ENCODE peak calls at places on chromosomes 16 and 17, in nine cellular contexts. N, K, C, R, I, S, Z, D and M are unnamed samples.

GRCh38 chr16:54475019-54475418 is 188.4 kb upstream of the IRX3 start:
- DNase-seq in Z (no peak), D (no peak), I (no peak), N (no peak), K (no peak), S (no peak), R (no peak), C (no peak), M (no peak)

GRCh38 chr17:80122926-80123505 is 21.6 kb downstream of the GAA start:
- DNase-seq in Z (no peak), K (no peak), R (no peak), I (no peak), C (no peak), D (no peak), S (no peak), N (no peak), M (no peak)

GRCh38 chr16:64544859-64545258 is 577.0 kb downstream of the CDH11 start:
- DNase-seq in N (no peak), R (no peak), Z (no peak), D (no peak), S (no peak), I (no peak), K (no peak), C (no peak), M (no peak)

GRCh38 chr17:41329279-41329925 is 13.9 kb upstream of the KRTAP17-1 start:
- DNase-seq in R (peak; percentile 59), K (no peak), N (no peak), D (no peak), S (peak; percentile 85), Z (no peak), I (peak; percentile 64), C (peak; percentile 38), M (no peak)

GRCh38 chr17:73536700-73537680 is 107.3 kb downstream of the SDK2 start:
- DNase-seq in K (no peak), N (no peak), C (no peak), Z (peak; percentile 30), S (no peak), R (peak; percentile 31), D (no peak), I (no peak), M (no peak)

GRCh38 chr16:4433228-4433627 is 7.6 kb downstream of the DNAJA3 start:
- DNase-seq in C (no peak), N (no peak), R (no peak), Z (no peak), D (no peak), I (no peak), K (no peak), S (no peak), M (no peak)

GRCh38 chr16:22353188-22353919 is 21.1 kb downstream of the CDR2 start:
- DNase-seq in Z (no peak), N (no peak), R (no peak), I (peak; percentile 89), D (no peak), C (peak; percentile 84), K (no peak), S (no peak), M (peak; percentile 56)

GRCh38 chr17:31261596-31261995 is 35.4 kb downstream of the OMG start:
- DNase-seq in S (no peak), R (no peak), I (no peak), Z (no peak), K (no peak), C (no peak), N (no peak), D (no peak), M (no peak)

GRCh38 chr16:88650749-88651275 is at the start of gene CYBA:
- DNase-seq in C (peak; percentile 28), S (peak; percentile 95), R (no peak), K (peak; percentile 64), N (peak; percentile 77), Z (peak; percentile 92), I (peak; percentile 40), D (peak; percentile 67), M (peak; percentile 81)

GRCh38 chr16:23290189-23291062 is 11.7 kb upstream of the SCNN1B start:
- DNase-seq in K (no peak), N (no peak), S (no peak), I (no peak), Z (no peak), D (no peak), R (no peak), C (no peak), M (no peak)

GRCh38 chr17:16923904-16924700 is 47.8 kb downstream of the TNFRSF13B start:
- DNase-seq in N (no peak), C (no peak), R (no peak), K (no peak), D (no peak), I (no peak), Z (no peak), S (no peak), M (no peak)

DNA sequence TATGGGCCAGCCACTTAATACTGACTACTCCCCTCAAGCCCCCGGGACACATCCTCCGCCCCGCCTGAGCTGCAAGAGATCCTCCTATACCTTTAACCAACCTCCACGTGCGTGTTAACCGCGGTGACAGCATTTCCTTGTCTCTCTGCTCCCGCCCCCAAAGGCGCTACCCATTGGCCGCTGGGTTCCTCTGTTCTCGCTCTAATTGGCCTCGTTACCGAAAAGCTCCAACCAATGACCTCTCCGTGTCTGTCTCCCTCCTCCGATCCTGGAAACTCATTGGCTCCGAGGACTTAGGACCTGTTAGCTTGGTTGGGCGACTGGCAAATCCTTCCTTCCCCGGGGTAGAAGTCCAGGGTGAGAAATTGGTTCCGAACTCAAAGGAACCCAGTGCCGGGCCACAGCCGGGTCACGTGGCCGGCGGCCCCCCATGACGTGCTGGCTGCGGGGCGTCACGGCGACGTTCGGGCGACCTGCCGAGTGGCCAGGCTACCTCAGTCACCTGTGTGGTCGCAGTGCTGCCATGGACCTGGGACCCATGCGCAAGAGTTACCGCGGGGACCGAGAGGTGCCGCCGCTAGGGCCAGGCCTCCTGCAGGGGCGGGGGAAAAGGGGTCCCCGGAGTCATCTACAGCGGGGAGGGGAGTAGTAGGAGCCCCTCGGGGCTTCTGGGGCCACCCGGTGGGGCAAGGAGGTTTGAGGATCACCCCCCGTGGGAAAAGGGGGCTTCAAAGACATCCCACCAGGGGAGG is at the start of gene PNPO:
- DNase-seq in D (peak; percentile 91), K (peak; percentile 90), S (peak; percentile 98), I (peak; percentile 98), C (peak; percentile 97), Z (peak; percentile 92), N (peak; percentile 96), R (peak; percentile 56), M (peak; percentile 94)
- TF ChIP-seq CTCF in D (no peak), K (no peak), S (no peak), I (no peak), C (peak; percentile 2), Z (peak; percentile 5), N (no peak), R (no peak), M (no peak)

GRCh38 chr16:1422076-1422475 is 1.5 kb upstream of the UQCC4 start:
- DNase-seq in R (no peak), Z (no peak), I (no peak), K (no peak), C (no peak), N (no peak), S (no peak), D (no peak), M (no peak)

GRCh38 chr16:1416521-1416941 is 2.0 kb upstream of the UNKL start:
- DNase-seq in K (no peak), R (no peak), C (no peak), D (no peak), N (no peak), I (no peak), S (no peak), Z (no peak), M (no peak)

GRCh38 chr16:1424028-1424427 is 3.5 kb upstream of the UQCC4 start:
- DNase-seq in K (no peak), Z (no peak), C (no peak), D (no peak), S (no peak), R (no peak), N (no peak), I (no peak), M (no peak)

GRCh38 chr16:1420111-1420539 is 422 bp downstream of the UQCC4 start:
- DNase-seq in C (no peak), Z (no peak), D (no peak), N (no peak), R (no peak), K (no peak), I (no peak), S (no peak), M (no peak)

GRCh38 chr16:1420540-1421205 is at the start of gene UQCC4:
- DNase-seq in S (peak; percentile 99), N (peak; percentile 99), I (peak; percentile 98), R (peak; percentile 97), Z (peak; percentile 99), D (peak; percentile 98), K (peak; percentile 99), C (peak; percentile 98), M (peak; percentile 98)
- TF ChIP-seq CTCF in S (no peak), N (no peak), I (no peak), R (no peak), Z (no peak), D (no peak), K (no peak), C (no peak), M (no peak)

DNA sequence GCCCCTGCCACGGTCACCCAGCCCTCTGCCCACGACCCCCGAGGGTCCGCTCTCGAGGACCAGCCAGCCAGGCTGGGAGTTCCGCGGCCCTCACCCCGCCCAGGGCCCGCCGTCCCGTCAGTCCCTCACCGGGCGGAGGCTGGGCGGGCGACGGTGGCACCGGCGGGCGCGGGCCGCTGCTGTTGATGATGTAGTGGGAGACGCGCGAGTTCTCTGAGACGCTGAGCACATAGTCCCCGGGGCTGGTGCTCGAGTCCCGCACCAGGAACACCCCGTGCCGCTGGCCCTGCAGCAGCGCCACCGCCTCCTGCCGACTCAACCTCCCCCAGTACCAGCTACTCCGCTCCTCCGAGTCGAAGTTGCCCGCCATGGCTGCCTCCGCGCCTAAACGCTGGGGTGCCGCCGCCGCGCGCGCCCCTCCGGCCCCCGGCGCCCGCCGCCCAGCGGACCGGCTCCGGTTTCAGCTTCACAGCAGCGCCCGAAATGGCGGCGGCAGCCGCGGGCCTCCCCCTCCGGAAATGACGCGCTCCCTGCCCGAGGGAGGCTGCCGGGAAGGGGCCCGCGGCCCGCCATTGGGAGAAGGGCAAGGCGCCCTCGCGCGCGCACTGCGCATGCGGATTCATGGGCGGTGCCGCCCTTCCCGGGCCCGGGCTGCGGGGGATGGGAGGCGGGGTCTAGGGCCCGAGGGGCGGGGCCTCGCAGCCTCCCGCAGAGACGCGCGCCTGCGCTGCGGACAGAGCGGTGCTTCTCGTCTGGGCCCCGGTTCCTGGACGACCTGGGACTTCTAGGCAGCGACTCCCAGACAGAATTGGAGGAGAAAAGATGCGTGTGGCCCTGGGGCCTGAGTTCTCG is at the start of gene CRK:
- DNase-seq in N (peak; percentile 96), D (peak; percentile 96), R (peak; percentile 99), I (peak; percentile 91), S (peak; percentile 97), Z (peak; percentile 100), K (peak; percentile 99), C (peak; percentile 95), M (peak; percentile 96)
- TF ChIP-seq CTCF in N (no peak), D (no peak), R (no peak), I (no peak), S (no peak), Z (no peak), K (no peak), C (no peak), M (no peak)

DNA sequence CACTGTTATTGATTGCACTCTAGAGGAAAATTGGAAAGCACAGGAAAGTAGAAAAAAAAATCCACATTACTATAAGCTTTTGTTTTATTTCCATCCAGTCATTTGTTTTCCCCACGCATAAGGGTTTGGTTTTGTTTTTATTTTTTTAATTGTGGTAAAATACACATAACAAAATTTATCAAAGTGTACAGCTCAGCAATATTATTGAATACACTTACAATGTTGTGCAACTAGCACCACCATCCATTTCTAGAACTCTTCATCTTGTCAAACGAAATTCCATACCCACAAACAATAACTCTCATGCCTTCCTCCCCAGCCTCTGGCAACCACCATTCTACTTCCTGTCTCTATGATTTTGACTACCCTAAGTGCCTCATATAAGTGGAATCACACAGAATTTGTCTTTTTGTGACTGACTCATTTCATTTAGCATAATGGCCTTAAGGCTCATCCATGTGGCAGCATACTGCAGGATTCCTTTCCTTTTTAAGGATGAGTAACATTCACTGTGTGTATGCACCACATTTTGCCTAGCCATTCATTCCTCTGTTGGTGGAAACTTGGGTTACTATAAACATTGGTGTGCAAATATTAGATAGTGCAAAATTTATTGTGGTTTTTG is 11.1 kb downstream of the SPPL2C start:
- DNase-seq in R (no peak), K (no peak), Z (no peak), N (no peak), S (no peak), I (no peak), C (no peak), D (no peak), M (no peak)
- TF ChIP-seq CTCF in R (no peak), K (no peak), Z (no peak), N (no peak), S (no peak), I (no peak), C (no peak), D (no peak), M (no peak)